ENCODE peak calls at places on chromosomes 2 and 18, in seven cellular contexts. Y, M, I, H, P, C and K are unnamed samples.

GRCh38 chr2:109447811-109448210 is 166.0 kb downstream of the SEPTIN10 start:
- DNase-seq in Y (no peak), M (no peak), I (no peak), H (no peak), P (no peak), C (no peak), K (no peak)

GRCh38 chr2:69400121-69400520 is 13.1 kb upstream of the GFPT1 start:
- DNase-seq in C (no peak), I (no peak), P (no peak), Y (no peak), M (no peak), H (no peak), K (no peak)

GRCh38 chr2:196183528-196184231 is 12.3 kb upstream of the STK17B start:
- DNase-seq in H (no peak), I (no peak), Y (no peak), P (no peak), C (no peak), M (no peak), K (no peak)

GRCh38 chr2:156687715-156688114 is 251.5 kb downstream of the GPD2 start:
- DNase-seq in P (no peak), H (no peak), C (no peak), M (peak; percentile 54), Y (no peak), I (peak; percentile 49), K (no peak)

GRCh38 chr18:23703057-23703986 is 14.1 kb downstream of the LAMA3 start:
- DNase-seq in P (no peak), H (no peak), I (peak; percentile 84), C (no peak), M (peak; percentile 77), Y (no peak), K (no peak)

GRCh38 chr2:24051833-24052232 is 2.3 kb downstream of the FKBP1B start:
- DNase-seq in Y (no peak), C (no peak), H (no peak), I (no peak), P (no peak), M (no peak), K (no peak)

GRCh38 chr2:127275789-127276188 is 18.2 kb downstream of the ERCC3 start:
- DNase-seq in Y (no peak), M (no peak), P (no peak), H (no peak), I (no peak), C (no peak), K (peak; percentile 38)

GRCh38 chr18:74804677-74805076 is 207.0 kb downstream of the ZNF407 start:
- DNase-seq in H (no peak), P (no peak), C (no peak), I (no peak), Y (no peak), M (no peak), K (no peak)

GRCh38 chr18:42164556-42164955 is 209.5 kb downstream of the PIK3C3 start:
- DNase-seq in M (no peak), Y (no peak), H (no peak), P (no peak), C (no peak), I (peak; percentile 8), K (no peak)

GRCh38 chr2:170660406-170660805 is 54.7 kb upstream of the SP5 start:
- DNase-seq in I (no peak), H (no peak), P (peak; percentile 32), M (peak; percentile 32), Y (no peak), C (no peak), K (no peak)

GRCh38 chr18:10476430-10476829 is 22.0 kb downstream of the APCDD1 start:
- DNase-seq in C (no peak), P (no peak), H (no peak), I (peak; percentile 34), Y (no peak), M (peak; percentile 64), K (no peak)

GRCh38 chr2:132815522-132815921 is 145.5 kb upstream of the LYPD1 start:
- DNase-seq in I (peak; percentile 77), P (no peak), H (no peak), Y (no peak), M (peak; percentile 92), C (no peak), K (no peak)

GRCh38 chr2:55616509-55617159 is 788 bp downstream of the PPP4R3B start:
- DNase-seq in Y (no peak), C (peak; percentile 36), P (no peak), M (peak; percentile 64), H (no peak), I (peak; percentile 76), K (no peak)

DNA sequence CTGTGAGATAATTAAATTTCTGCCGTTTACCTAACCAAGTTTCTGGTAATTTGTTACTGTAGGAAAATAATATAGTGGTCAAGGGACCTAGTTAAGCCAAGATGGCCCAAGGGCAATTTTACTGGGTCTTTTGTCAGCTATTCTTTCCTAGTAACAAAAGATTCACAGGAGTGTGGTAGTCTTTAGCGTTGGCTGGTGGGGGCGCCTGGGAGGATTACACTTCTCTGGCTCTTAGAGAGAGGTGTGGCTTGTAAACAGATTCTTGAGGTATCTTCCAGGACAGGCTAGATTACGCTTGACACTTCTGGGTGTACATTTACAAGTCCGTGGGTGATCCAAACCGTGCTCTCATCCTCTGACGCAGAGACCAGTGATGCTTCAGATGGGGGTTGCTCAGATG is 3.3 kb upstream of the ACOXL start:
- DNase-seq in P (no peak), Y (no peak), M (no peak), H (no peak), I (no peak), C (no peak), K (no peak)
- H3K27me3 ChIP-seq in P (peaks cover 21% of the 10 kb centered on the region), Y (peaks cover 23% of the 10 kb centered on the region), M (peaks cover 46% of the 10 kb centered on the region), H (peaks cover 21% of the 10 kb centered on the region), I (peaks cover 81% of the 10 kb centered on the region), C (no peaks in the 10 kb centered on the region), K (peaks cover 17% of the 10 kb centered on the region)

GRCh38 chr2:209470-209869 is 54.4 kb downstream of the SH3YL1 start:
- DNase-seq in Y (no peak), C (no peak), I (no peak), P (no peak), M (no peak), H (no peak), K (no peak)
- H3K27me3 ChIP-seq in Y (no peaks in the 10 kb centered on the region), C (no peaks in the 10 kb centered on the region), I (no peaks in the 10 kb centered on the region), P (no peaks in the 10 kb centered on the region), M (no peaks in the 10 kb centered on the region), H (peaks cover 7% of the 10 kb centered on the region), K (no peaks in the 10 kb centered on the region)

GRCh38 chr2:240434728-240435456 is 571 bp upstream of the GPC1 start:
- DNase-seq in M (peak; percentile 93), I (peak; percentile 97), C (peak; percentile 86), H (peak; percentile 96), Y (peak; percentile 91), P (peak; percentile 93), K (peak; percentile 86)
- H3K27me3 ChIP-seq in M (no peaks in the 10 kb centered on the region), I (no peaks in the 10 kb centered on the region), C (no peaks in the 10 kb centered on the region), H (peaks cover 22% of the 10 kb centered on the region), Y (peaks cover 37% of the 10 kb centered on the region), P (peaks cover 19% of the 10 kb centered on the region), K (no peaks in the 10 kb centered on the region)

GRCh38 chr2:11677146-11678055 is 7.4 kb upstream of the NTSR2 start:
- DNase-seq in H (peak; percentile 57), M (no peak), P (peak; percentile 23), I (no peak), C (no peak), Y (no peak), K (no peak)

GRCh38 chr2:11676640-11677039 is 6.6 kb upstream of the NTSR2 start:
- DNase-seq in I (no peak), Y (no peak), P (no peak), M (no peak), H (peak; percentile 51), C (no peak), K (no peak)

GRCh38 chr2:11675423-11676112 is 5.6 kb upstream of the NTSR2 start:
- DNase-seq in C (no peak), H (no peak), Y (no peak), I (no peak), M (no peak), P (no peak), K (no peak)

GRCh38 chr2:11672404-11672803 is 2.4 kb upstream of the NTSR2 start:
- DNase-seq in M (no peak), P (no peak), Y (no peak), H (no peak), I (no peak), C (no peak), K (no peak)

GRCh38 chr2:11674983-11675382 is 5.0 kb upstream of the NTSR2 start:
- DNase-seq in I (no peak), H (no peak), M (no peak), Y (no peak), C (no peak), P (no peak), K (no peak)
- H3K27me3 ChIP-seq in I (peaks cover 65% of the 10 kb centered on the region), H (peaks cover 43% of the 10 kb centered on the region), M (peaks cover 5% of the 10 kb centered on the region), Y (peaks cover 62% of the 10 kb centered on the region), C (no peaks in the 10 kb centered on the region), P (peaks cover 32% of the 10 kb centered on the region), K (no peaks in the 10 kb centered on the region)

GRCh38 chr2:231123362-231123898 is 1.4 kb downstream of the HTR2B start:
- DNase-seq in Y (no peak), P (no peak), I (no peak), H (no peak), M (peak; percentile 61), C (no peak), K (no peak)
- H3K27me3 ChIP-seq in Y (no peaks in the 10 kb centered on the region), P (no peaks in the 10 kb centered on the region), I (no peaks in the 10 kb centered on the region), H (no peaks in the 10 kb centered on the region), M (no peaks in the 10 kb centered on the region), C (no peaks in the 10 kb centered on the region), K (no peaks in the 10 kb centered on the region)

DNA sequence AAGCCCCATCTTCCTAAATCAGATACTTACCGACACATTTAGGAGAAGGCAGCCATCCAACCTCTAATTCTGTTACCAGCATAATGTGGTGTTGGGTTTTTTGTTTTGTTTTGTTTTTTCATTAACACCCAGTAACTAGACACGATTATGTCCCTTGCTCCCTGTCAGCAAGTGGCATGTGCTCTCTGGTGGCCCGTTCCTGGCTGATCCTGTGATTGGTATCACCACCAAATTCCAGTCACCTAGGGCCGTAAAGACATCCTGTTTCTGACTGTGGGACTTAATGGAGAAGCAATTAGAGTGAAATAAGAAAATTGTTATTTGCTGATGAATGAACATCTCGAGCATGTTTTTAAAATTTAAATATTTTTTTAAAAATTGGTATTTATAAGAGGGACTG is 5.9 kb upstream of the DLX1 start:
- DNase-seq in C (no peak), H (no peak), I (no peak), Y (no peak), M (no peak), P (no peak), K (no peak)
- H3K27me3 ChIP-seq in C (peaks cover 17% of the 10 kb centered on the region), H (peaks cover 62% of the 10 kb centered on the region), I (peaks cover 14% of the 10 kb centered on the region), Y (peaks cover 70% of the 10 kb centered on the region), M (peaks cover 37% of the 10 kb centered on the region), P (peaks cover 47% of the 10 kb centered on the region), K (peaks cover 45% of the 10 kb centered on the region)

DNA sequence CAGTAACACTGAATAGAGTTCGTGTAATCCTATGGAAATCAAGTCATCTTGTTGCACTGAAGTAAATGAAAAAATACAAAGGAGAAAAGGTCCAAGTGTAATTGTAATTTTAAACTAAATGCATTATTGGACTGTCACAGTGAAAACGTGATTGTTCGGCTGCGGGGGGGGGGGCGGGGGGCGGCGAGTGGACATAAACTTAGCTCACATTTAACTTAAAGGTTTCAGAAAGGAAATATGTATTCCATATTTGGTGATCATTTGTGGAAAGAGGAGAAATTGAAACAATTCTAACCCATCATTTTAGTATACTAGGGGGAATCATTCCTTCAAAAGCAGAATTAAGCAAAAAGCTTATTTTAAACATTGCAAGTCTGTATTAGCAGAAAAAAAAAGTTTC is 144.6 kb downstream of the MEIS1 start:
- DNase-seq in M (peak; percentile 56), P (no peak), Y (no peak), I (no peak), H (no peak), C (no peak), K (no peak)
- H3K27me3 ChIP-seq in M (no peaks in the 10 kb centered on the region), P (peaks cover 88% of the 10 kb centered on the region), Y (peaks cover 79% of the 10 kb centered on the region), I (peaks cover 17% of the 10 kb centered on the region), H (peaks cover 92% of the 10 kb centered on the region), C (no peaks in the 10 kb centered on the region), K (peaks cover 54% of the 10 kb centered on the region)